ENCODE peak calls at places on chromosomes 12 and 14, in eight cellular contexts. One of them, this sample, is unnamed.

GRCh38 chr12:4506870-4507269 is 31.8 kb upstream of the RAD51AP1 start:
- DNase-seq in stomach: no peak
- DNase-seq in adrenal gland: no peak
- DNase-seq in IMR-90: peak; percentile 84
- DNase-seq in esophagus squamous epithelium: no peak
- DNase-seq in HCT116: no peak
- DNase-seq in breast epithelium: no peak
- DNase-seq in right lobe of liver: no peak
- DNase-seq in this sample: no peak

GRCh38 chr14:62097072-62097471 is 334.9 kb downstream of the SNAPC1 start:
- DNase-seq in stomach: no peak
- DNase-seq in adrenal gland: no peak
- DNase-seq in IMR-90: peak; percentile 3
- DNase-seq in esophagus squamous epithelium: no peak
- DNase-seq in HCT116: no peak
- DNase-seq in breast epithelium: no peak
- DNase-seq in right lobe of liver: no peak
- DNase-seq in this sample: no peak

GRCh38 chr12:57737467-57738141 is 938 bp downstream of the AGAP2 start:
- DNase-seq in stomach: no peak
- DNase-seq in adrenal gland: no peak
- DNase-seq in IMR-90: peak; percentile 7
- DNase-seq in esophagus squamous epithelium: no peak
- DNase-seq in HCT116: no peak
- DNase-seq in breast epithelium: no peak
- DNase-seq in right lobe of liver: peak; percentile 57
- DNase-seq in this sample: no peak

GRCh38 chr12:76037130-76038105 is 5.8 kb upstream of the PHLDA1 start:
- DNase-seq in stomach: no peak
- DNase-seq in adrenal gland: no peak
- DNase-seq in IMR-90: peak; percentile 87
- DNase-seq in esophagus squamous epithelium: no peak
- DNase-seq in HCT116: no peak
- DNase-seq in breast epithelium: no peak
- DNase-seq in right lobe of liver: no peak
- DNase-seq in this sample: no peak

GRCh38 chr14:72678360-72678759 is 215.5 kb downstream of the DPF3 start:
- DNase-seq in stomach: no peak
- DNase-seq in adrenal gland: no peak
- DNase-seq in IMR-90: peak; percentile 87
- DNase-seq in esophagus squamous epithelium: no peak
- DNase-seq in HCT116: no peak
- DNase-seq in breast epithelium: no peak
- DNase-seq in right lobe of liver: no peak
- DNase-seq in this sample: no peak

GRCh38 chr12:138898-139534 is 72.4 kb downstream of the IQSEC3 start:
- DNase-seq in stomach: no peak
- DNase-seq in adrenal gland: no peak
- DNase-seq in IMR-90: peak; percentile 29
- DNase-seq in esophagus squamous epithelium: no peak
- DNase-seq in HCT116: no peak
- DNase-seq in breast epithelium: peak; percentile 18
- DNase-seq in right lobe of liver: no peak
- DNase-seq in this sample: peak; percentile 52

GRCh38 chr14:69571879-69572633 is 2.6 kb downstream of the CCDC177 start:
- DNase-seq in stomach: peak; percentile 32
- DNase-seq in adrenal gland: peak; percentile 61
- DNase-seq in IMR-90: peak; percentile 15
- DNase-seq in esophagus squamous epithelium: no peak
- DNase-seq in HCT116: no peak
- DNase-seq in breast epithelium: no peak
- DNase-seq in right lobe of liver: no peak
- DNase-seq in this sample: peak; percentile 34

GRCh38 chr14:100665518-100666032 is 61.1 kb upstream of the DLK1 start:
- DNase-seq in stomach: no peak
- DNase-seq in adrenal gland: peak; percentile 84
- DNase-seq in IMR-90: no peak
- DNase-seq in esophagus squamous epithelium: no peak
- DNase-seq in HCT116: no peak
- DNase-seq in breast epithelium: peak; percentile 43
- DNase-seq in right lobe of liver: peak; percentile 69
- DNase-seq in this sample: no peak

GRCh38 chr12:71128191-71128590 is 29.6 kb downstream of the TSPAN8 start:
- DNase-seq in stomach: no peak
- DNase-seq in adrenal gland: no peak
- DNase-seq in IMR-90: no peak
- DNase-seq in esophagus squamous epithelium: no peak
- DNase-seq in HCT116: no peak
- DNase-seq in breast epithelium: no peak
- DNase-seq in right lobe of liver: no peak
- DNase-seq in this sample: no peak

GRCh38 chr14:102510616-102511520 is 1.3 kb upstream of the ANKRD9 start:
- DNase-seq in stomach: peak; percentile 76
- DNase-seq in adrenal gland: no peak
- DNase-seq in IMR-90: no peak
- DNase-seq in esophagus squamous epithelium: no peak
- DNase-seq in HCT116: no peak
- DNase-seq in breast epithelium: no peak
- DNase-seq in right lobe of liver: peak; percentile 58
- DNase-seq in this sample: no peak

GRCh38 chr12:20508362-20508761 is 140.0 kb downstream of the PDE3A start:
- DNase-seq in stomach: no peak
- DNase-seq in adrenal gland: no peak
- DNase-seq in IMR-90: peak; percentile 75
- DNase-seq in esophagus squamous epithelium: no peak
- DNase-seq in HCT116: no peak
- DNase-seq in breast epithelium: no peak
- DNase-seq in right lobe of liver: no peak
- DNase-seq in this sample: no peak

GRCh38 chr14:31492759-31493498 is 5.1 kb upstream of the GPR33 start:
- DNase-seq in stomach: no peak
- DNase-seq in adrenal gland: no peak
- DNase-seq in IMR-90: no peak
- DNase-seq in esophagus squamous epithelium: no peak
- DNase-seq in HCT116: no peak
- DNase-seq in breast epithelium: no peak
- DNase-seq in right lobe of liver: no peak
- DNase-seq in this sample: no peak

GRCh38 chr14:91041450-91041849 is 19.0 kb downstream of the RPS6KA5 start:
- DNase-seq in stomach: no peak
- DNase-seq in adrenal gland: no peak
- DNase-seq in IMR-90: no peak
- DNase-seq in esophagus squamous epithelium: no peak
- DNase-seq in HCT116: no peak
- DNase-seq in breast epithelium: no peak
- DNase-seq in right lobe of liver: no peak
- DNase-seq in this sample: no peak

GRCh38 chr12:107332726-107333125 is 239.4 kb upstream of the CRY1 start:
- DNase-seq in stomach: no peak
- DNase-seq in adrenal gland: no peak
- DNase-seq in IMR-90: no peak
- DNase-seq in esophagus squamous epithelium: no peak
- DNase-seq in HCT116: no peak
- DNase-seq in breast epithelium: no peak
- DNase-seq in right lobe of liver: no peak
- DNase-seq in this sample: no peak

GRCh38 chr12:82449179-82449578 is 90.8 kb downstream of the METTL25 start:
- DNase-seq in stomach: no peak
- DNase-seq in adrenal gland: no peak
- DNase-seq in IMR-90: no peak
- DNase-seq in esophagus squamous epithelium: no peak
- DNase-seq in HCT116: no peak
- DNase-seq in breast epithelium: no peak
- DNase-seq in right lobe of liver: no peak
- DNase-seq in this sample: no peak

GRCh38 chr12:41055875-41056577 is 132.1 kb upstream of the PDZRN4 start:
- DNase-seq in stomach: no peak
- DNase-seq in adrenal gland: no peak
- DNase-seq in IMR-90: peak; percentile 6
- DNase-seq in esophagus squamous epithelium: no peak
- DNase-seq in HCT116: no peak
- DNase-seq in breast epithelium: no peak
- DNase-seq in right lobe of liver: no peak
- DNase-seq in this sample: no peak

GRCh38 chr12:14953752-14954151 is 7.6 kb downstream of the ARHGDIB start:
- DNase-seq in stomach: no peak
- DNase-seq in adrenal gland: no peak
- DNase-seq in IMR-90: no peak
- DNase-seq in esophagus squamous epithelium: no peak
- DNase-seq in HCT116: no peak
- DNase-seq in breast epithelium: no peak
- DNase-seq in right lobe of liver: no peak
- DNase-seq in this sample: no peak
- H3K4me3 ChIP-seq in stomach: no peak overlapping the region
- H3K4me3 ChIP-seq in adrenal gland: no peak overlapping the region
- H3K4me3 ChIP-seq in IMR-90: no peak overlapping the region
- H3K4me3 ChIP-seq in esophagus squamous epithelium: no peak overlapping the region
- H3K4me3 ChIP-seq in HCT116: no peak overlapping the region
- H3K4me3 ChIP-seq in breast epithelium: no peak overlapping the region
- H3K4me3 ChIP-seq in right lobe of liver: no peak overlapping the region
- H3K4me3 ChIP-seq in this sample: no peak overlapping the region

GRCh38 chr14:75025876-75026275 is 23.2 kb downstream of the EIF2B2 start:
- DNase-seq in stomach: no peak
- DNase-seq in adrenal gland: no peak
- DNase-seq in IMR-90: no peak
- DNase-seq in esophagus squamous epithelium: no peak
- DNase-seq in HCT116: no peak
- DNase-seq in breast epithelium: no peak
- DNase-seq in right lobe of liver: no peak
- DNase-seq in this sample: no peak
- H3K27ac ChIP-seq in stomach: no peak overlapping the region
- H3K27ac ChIP-seq in adrenal gland: no peak overlapping the region
- H3K27ac ChIP-seq in IMR-90: no peak overlapping the region
- H3K27ac ChIP-seq in esophagus squamous epithelium: no peak overlapping the region
- H3K27ac ChIP-seq in HCT116: no peak overlapping the region
- H3K27ac ChIP-seq in breast epithelium: no peak overlapping the region
- H3K27ac ChIP-seq in right lobe of liver: no peak overlapping the region
- H3K27ac ChIP-seq in this sample: no peak overlapping the region

GRCh38 chr12:111271674-111272418 is 97.0 kb downstream of the PHETA1 start:
- DNase-seq in stomach: no peak
- DNase-seq in adrenal gland: no peak
- DNase-seq in IMR-90: no peak
- DNase-seq in esophagus squamous epithelium: no peak
- DNase-seq in HCT116: peak; percentile 4
- DNase-seq in breast epithelium: no peak
- DNase-seq in right lobe of liver: no peak
- DNase-seq in this sample: no peak

GRCh38 chr12:111276189-111276588 is 92.7 kb downstream of the PHETA1 start:
- DNase-seq in stomach: no peak
- DNase-seq in adrenal gland: no peak
- DNase-seq in IMR-90: peak; percentile 5
- DNase-seq in esophagus squamous epithelium: no peak
- DNase-seq in HCT116: no peak
- DNase-seq in breast epithelium: no peak
- DNase-seq in right lobe of liver: no peak
- DNase-seq in this sample: no peak

GRCh38 chr12:111277570-111277969 is 91.3 kb downstream of the PHETA1 start:
- DNase-seq in stomach: no peak
- DNase-seq in adrenal gland: no peak
- DNase-seq in IMR-90: no peak
- DNase-seq in esophagus squamous epithelium: no peak
- DNase-seq in HCT116: no peak
- DNase-seq in breast epithelium: no peak
- DNase-seq in right lobe of liver: no peak
- DNase-seq in this sample: no peak

GRCh38 chr12:111274820-111275219 is 94.1 kb downstream of the PHETA1 start:
- DNase-seq in stomach: no peak
- DNase-seq in adrenal gland: no peak
- DNase-seq in IMR-90: no peak
- DNase-seq in esophagus squamous epithelium: no peak
- DNase-seq in HCT116: peak; percentile 15
- DNase-seq in breast epithelium: no peak
- DNase-seq in right lobe of liver: no peak
- DNase-seq in this sample: no peak

GRCh38 chr12:111275308-111275707 is 93.6 kb downstream of the PHETA1 start:
- DNase-seq in stomach: no peak
- DNase-seq in adrenal gland: no peak
- DNase-seq in IMR-90: no peak
- DNase-seq in esophagus squamous epithelium: no peak
- DNase-seq in HCT116: no peak
- DNase-seq in breast epithelium: no peak
- DNase-seq in right lobe of liver: no peak
- DNase-seq in this sample: no peak
- TF ChIP-seq POLR2A in stomach: no peak
- TF ChIP-seq POLR2A in adrenal gland: no peak
- TF ChIP-seq POLR2A in IMR-90: no peak
- TF ChIP-seq POLR2A in esophagus squamous epithelium: no peak
- TF ChIP-seq POLR2A in HCT116: no peak
- TF ChIP-seq POLR2A in breast epithelium: no peak
- TF ChIP-seq POLR2A in right lobe of liver: no peak
- TF ChIP-seq POLR2A in this sample: no peak

GRCh38 chr12:54285150-54286041 is 4.9 kb downstream of the HNRNPA1 start:
- DNase-seq in stomach: no peak
- DNase-seq in adrenal gland: no peak
- DNase-seq in IMR-90: no peak
- DNase-seq in esophagus squamous epithelium: no peak
- DNase-seq in HCT116: no peak
- DNase-seq in breast epithelium: no peak
- DNase-seq in right lobe of liver: no peak
- DNase-seq in this sample: no peak

GRCh38 chr12:54280401-54281260 is at the start of gene HNRNPA1:
- DNase-seq in stomach: peak; percentile 96
- DNase-seq in adrenal gland: peak; percentile 100
- DNase-seq in IMR-90: peak; percentile 100
- DNase-seq in esophagus squamous epithelium: peak; percentile 94
- DNase-seq in HCT116: peak; percentile 100
- DNase-seq in breast epithelium: peak; percentile 100
- DNase-seq in right lobe of liver: peak; percentile 95
- DNase-seq in this sample: peak; percentile 97

GRCh38 chr12:54286042-54286931 is 5.8 kb downstream of the HNRNPA1 start:
- DNase-seq in stomach: no peak
- DNase-seq in adrenal gland: no peak
- DNase-seq in IMR-90: no peak
- DNase-seq in esophagus squamous epithelium: no peak
- DNase-seq in HCT116: no peak
- DNase-seq in breast epithelium: no peak
- DNase-seq in right lobe of liver: no peak
- DNase-seq in this sample: no peak

GRCh38 chr12:54279632-54280400 is at the start of gene CBX5:
- DNase-seq in stomach: peak; percentile 100
- DNase-seq in adrenal gland: peak; percentile 100
- DNase-seq in IMR-90: peak; percentile 100
- DNase-seq in esophagus squamous epithelium: peak; percentile 85
- DNase-seq in HCT116: peak; percentile 98
- DNase-seq in breast epithelium: peak; percentile 99
- DNase-seq in right lobe of liver: peak; percentile 99
- DNase-seq in this sample: peak; percentile 99

DNA sequence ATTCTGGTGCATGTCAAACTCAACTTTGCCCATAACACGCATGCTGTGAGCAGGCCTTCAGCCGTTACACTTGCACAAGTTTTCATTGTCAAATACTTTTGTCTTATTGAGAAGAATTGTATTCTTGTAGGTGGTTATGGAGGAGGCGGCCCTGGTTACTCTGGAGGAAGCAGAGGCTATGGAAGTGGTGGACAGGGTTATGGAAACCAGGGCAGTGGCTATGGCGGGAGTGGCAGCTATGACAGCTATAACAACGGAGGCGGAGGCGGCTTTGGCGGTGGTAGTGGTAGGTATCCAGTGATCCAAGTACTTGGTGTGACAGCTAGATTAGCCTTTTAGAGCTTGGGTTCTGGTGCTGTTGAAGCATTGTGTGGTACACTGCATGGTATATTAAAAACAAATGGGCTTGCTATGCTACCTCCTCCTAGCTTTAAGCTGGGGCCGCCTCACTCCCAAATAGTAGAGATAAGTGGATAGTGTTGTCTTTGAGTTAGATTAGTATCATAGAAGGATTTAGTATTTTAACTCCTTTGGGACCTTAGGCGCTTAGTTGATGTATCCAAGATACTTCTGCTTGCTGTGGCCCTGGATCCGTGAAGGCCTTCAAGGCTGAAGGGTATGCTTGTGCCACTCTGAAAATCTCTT is 2.5 kb downstream of the HNRNPA1 start:
- DNase-seq in stomach: no peak
- DNase-seq in adrenal gland: no peak
- DNase-seq in IMR-90: no peak
- DNase-seq in esophagus squamous epithelium: no peak
- DNase-seq in HCT116: no peak
- DNase-seq in breast epithelium: no peak
- DNase-seq in right lobe of liver: no peak
- DNase-seq in this sample: no peak
- H3K4me3 ChIP-seq in stomach: peak overlapping the region; percentile 72
- H3K4me3 ChIP-seq in adrenal gland: no peak overlapping the region
- H3K4me3 ChIP-seq in IMR-90: no peak overlapping the region
- H3K4me3 ChIP-seq in esophagus squamous epithelium: peak overlapping the region; percentile 85
- H3K4me3 ChIP-seq in HCT116: peak overlapping the region; percentile 81
- H3K4me3 ChIP-seq in breast epithelium: peak overlapping the region; percentile 79
- H3K4me3 ChIP-seq in right lobe of liver: no peak overlapping the region
- H3K4me3 ChIP-seq in this sample: peak overlapping the region; percentile 93

This sample was measured in heart left ventricle.